ENCODE peak calls at places on chromosomes 2 and 18, in six cellular contexts. V is thoracic aorta, C is mammary epithelial cell, Y is brain microvascular endothelial cell, S is lower lobe of right lung, A is SK-N-SH. F is an unnamed sample. For H3K27me3, the result is how much of the 10 kb centered on the place peaks cover.

GRCh38 chr2:65351234-65351947 is 81.0 kb downstream of the SPRED2 start:
- DNase-seq in A (no peak), Y (peak), V (no peak), C (no peak), S (no peak), F (peak)

GRCh38 chr2:113791697-113792590 is 35.5 kb upstream of the SLC35F5 start:
- DNase-seq in V (no peak), A (no peak), S (no peak), C (peak), Y (peak), F (no peak)

GRCh38 chr18:61690418-61691138 is 202.2 kb downstream of the RNF152 start:
- DNase-seq in S (no peak), Y (no peak), A (no peak), C (no peak), V (no peak), F (no peak)

GRCh38 chr2:226985227-226985946 is 149.5 kb downstream of the RHBDD1 start:
- DNase-seq in A (peak), S (no peak), C (peak), V (no peak), Y (peak), F (peak)

GRCh38 chr2:38666578-38666926 is 638 bp downstream of the GALM start:
- DNase-seq in A (no peak), S (peak), Y (no peak), V (no peak), C (no peak), F (peak)

GRCh38 chr2:172181840-172182239 is 79.1 kb upstream of the DLX2 start:
- DNase-seq in Y (no peak), S (no peak), A (no peak), V (no peak), C (no peak), F (no peak)

GRCh38 chr2:121081701-121082100 is 203.3 kb downstream of the TFCP2L1 start:
- DNase-seq in V (no peak), S (no peak), A (no peak), Y (no peak), C (no peak), F (no peak)

GRCh38 chr2:96197541-96198255 is 10.9 kb downstream of the STARD7 start:
- DNase-seq in A (no peak), Y (peak), V (no peak), C (peak), S (no peak), F (no peak)

GRCh38 chr2:127770973-127771735 is 39.8 kb downstream of the WDR33 start:
- DNase-seq in C (peak), S (no peak), Y (peak), V (no peak), A (no peak), F (peak)

GRCh38 chr2:238224636-238225035 is 15.2 kb downstream of the HES6 start:
- DNase-seq in V (no peak), S (no peak), A (no peak), C (no peak), Y (no peak), F (no peak)

GRCh38 chr2:171266102-171266501 is 105.4 kb upstream of the TLK1 start:
- DNase-seq in C (no peak), V (no peak), Y (no peak), A (no peak), S (no peak), F (no peak)

GRCh38 chr2:217902281-217903141 is 100.3 kb downstream of the TNS1 start:
- DNase-seq in C (peak), V (peak), S (peak), Y (peak), A (no peak), F (no peak)

GRCh38 chr2:161414015-161414384 is 2.1 kb upstream of the TBR1 start:
- DNase-seq in V (no peak), S (no peak), Y (no peak), C (no peak), A (no peak), F (no peak)

GRCh38 chr18:56489901-56490300 is 148.5 kb downstream of the TXNL1 start:
- DNase-seq in S (no peak), A (no peak), V (no peak), C (no peak), Y (no peak), F (no peak)

GRCh38 chr2:72964146-72964525 is 46.8 kb downstream of the EMX1 start:
- DNase-seq in V (no peak), S (no peak), A (no peak), Y (no peak), C (no peak), F (no peak)

GRCh38 chr2:112692914-112693313 is 27.9 kb upstream of the NT5DC4 start:
- DNase-seq in Y (no peak), S (no peak), A (no peak), C (peak), V (no peak), F (no peak)

GRCh38 chr2:128416781-128417180 is 98.1 kb upstream of the HS6ST1 start:
- DNase-seq in S (no peak), A (peak), Y (no peak), C (no peak), V (no peak), F (no peak)

GRCh38 chr2:150374562-150374961 is 112.9 kb downstream of the RND3 start:
- DNase-seq in A (no peak), C (no peak), S (no peak), V (no peak), Y (no peak), F (no peak)

GRCh38 chr2:16615687-16616615 is 49.7 kb downstream of the CYRIA start:
- DNase-seq in Y (no peak), S (no peak), A (no peak), V (no peak), C (no peak), F (no peak)

GRCh38 chr2:44358498-44358897 is 2.8 kb downstream of the PREPL start:
- DNase-seq in C (peak), A (no peak), S (peak), Y (peak), V (no peak), F (no peak)

GRCh38 chr2:164714471-164714870 is 93.2 kb upstream of the GRB14 start:
- DNase-seq in A (no peak), S (no peak), V (no peak), C (no peak), Y (no peak), F (no peak)

GRCh38 chr2:189798312-189799029 is 14.2 kb downstream of the PMS1 start:
- DNase-seq in Y (peak), S (no peak), A (peak), C (peak), V (no peak), F (peak)

GRCh38 chr2:120442923-120443571 is 97.1 kb downstream of the INHBB start:
- DNase-seq in V (no peak), S (peak), Y (no peak), C (no peak), A (no peak), F (peak)

GRCh38 chr2:213119061-213119809 is 32.2 kb downstream of the IKZF2 start:
- DNase-seq in C (peak), Y (peak), S (no peak), A (no peak), V (no peak), F (no peak)

GRCh38 chr2:30583204-30583749 is 136.2 kb downstream of the LCLAT1 start:
- DNase-seq in S (no peak), A (no peak), Y (no peak), V (no peak), C (no peak), F (no peak)

GRCh38 chr2:219423656-219424378 is 5.6 kb downstream of the DES start:
- DNase-seq in V (no peak), C (no peak), Y (no peak), A (no peak), S (no peak), F (no peak)

GRCh38 chr2:178804791-178805190 is 2.4 kb downstream of the TTN start:
- DNase-seq in S (no peak), C (peak), Y (peak), A (peak), V (no peak), F (peak)

DNA sequence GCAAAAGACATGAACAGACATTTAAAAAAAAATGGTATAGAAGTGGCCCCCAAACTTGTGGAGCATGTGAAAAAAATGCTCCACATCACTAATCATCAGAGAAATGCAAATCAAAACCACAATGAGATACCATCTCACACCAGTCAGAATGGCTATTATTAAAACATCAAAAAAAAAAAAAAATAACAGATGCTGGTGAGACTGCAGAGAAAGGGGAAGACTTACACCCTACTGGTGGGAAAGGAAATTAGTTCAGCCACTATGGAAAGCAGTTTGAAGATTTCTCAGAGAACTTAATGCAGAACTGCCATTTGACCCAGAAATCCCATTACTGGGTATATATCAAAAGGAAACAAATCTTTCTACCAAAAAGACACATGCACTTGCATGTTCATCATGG is 164.8 kb downstream of the RIT2 start:
- DNase-seq in C (no peak), Y (no peak), V (no peak), S (no peak), A (no peak), F (no peak)
- H3K27ac ChIP-seq in C (no peak), Y (no peak), V (no peak), S (no peak), A (no peak), F (no peak)

GRCh38 chr2:236171213-236172201 is 3.3 kb upstream of the GBX2 start:
- DNase-seq in Y (no peak), S (no peak), C (no peak), A (peak), V (no peak), F (no peak)

GRCh38 chr2:236170678-236171212 is 2.6 kb upstream of the GBX2 start:
- DNase-seq in S (no peak), A (peak), Y (no peak), C (no peak), V (no peak), F (no peak)

GRCh38 chr2:236169151-236169721 is 1.1 kb upstream of the GBX2 start:
- DNase-seq in V (no peak), A (peak), C (no peak), S (no peak), Y (no peak), F (no peak)

GRCh38 chr2:236168110-236169067 is at the start of gene GBX2:
- DNase-seq in A (peak), Y (peak), V (no peak), C (peak), S (no peak), F (peak)

GRCh38 chr2:236169741-236170654 is 1.8 kb upstream of the GBX2 start:
- DNase-seq in Y (no peak), C (no peak), A (peak), S (no peak), V (no peak), F (no peak)
- H3K27me3 ChIP-seq in Y (under half), C (half or more), A (half or more), S (half or more), V (under half), F (half or more)

DNA sequence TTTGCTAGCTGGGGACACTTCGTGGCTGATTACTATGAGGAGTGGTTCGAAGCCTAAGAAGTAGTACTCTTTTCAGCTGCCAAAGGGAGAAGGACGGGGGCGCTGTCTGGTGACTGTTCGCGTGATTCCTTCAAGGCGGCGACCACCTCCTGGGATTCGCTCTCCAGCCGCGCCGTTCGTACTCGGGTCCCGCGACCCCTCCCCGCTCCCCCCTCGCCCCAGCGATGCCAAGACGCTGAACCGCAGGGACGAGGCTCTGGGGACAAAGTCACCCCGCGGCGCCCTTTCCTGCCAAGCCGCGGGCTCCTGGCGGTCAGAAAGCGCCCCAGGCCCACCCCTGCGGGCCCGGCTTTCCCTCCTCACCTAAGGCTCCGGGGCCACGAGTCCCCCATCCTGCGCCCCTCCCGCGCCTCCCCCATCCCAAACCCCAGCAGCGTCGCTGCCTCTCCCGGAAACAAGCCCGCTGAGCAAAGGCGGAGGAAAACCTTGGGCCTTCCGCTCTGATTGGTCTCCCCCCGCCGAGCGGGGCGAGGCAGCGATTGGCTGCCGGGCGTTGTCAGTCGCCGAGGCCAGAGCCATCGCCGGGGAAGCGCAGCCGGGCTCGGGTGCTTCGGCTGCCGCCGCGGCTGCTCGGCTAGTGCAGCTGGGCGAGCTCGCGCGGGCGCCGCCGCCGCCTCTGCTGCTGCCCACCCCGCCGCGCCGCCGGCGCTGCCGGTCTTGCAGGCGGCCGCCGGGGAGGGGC is 404.3 kb downstream of the XIRP2 start:
- DNase-seq in V (peak), Y (peak), S (peak), A (peak), C (peak), F (peak)
- TF ChIP-seq CTCF in V (peak), Y (peak), S (peak), A (peak), C (peak), F (peak)

GRCh38 chr18:50806208-50806616 is 13.6 kb downstream of the MRO start:
- DNase-seq in V (no peak), S (peak), Y (no peak), A (no peak), C (no peak), F (peak)

GRCh38 chr18:50807199-50807598 is 12.6 kb downstream of the MRO start:
- DNase-seq in C (no peak), Y (no peak), S (no peak), A (no peak), V (no peak), F (no peak)

GRCh38 chr18:50805732-50806131 is 14.1 kb downstream of the MRO start:
- DNase-seq in C (peak), V (no peak), S (no peak), Y (no peak), A (no peak), F (no peak)

GRCh38 chr18:50802133-50802532 is 17.7 kb downstream of the MRO start:
- DNase-seq in Y (no peak), V (no peak), C (peak), A (no peak), S (no peak), F (no peak)

GRCh38 chr18:50803579-50803978 is 16.2 kb downstream of the MRO start:
- DNase-seq in Y (no peak), C (no peak), S (no peak), A (no peak), V (no peak), F (no peak)
- H3K27ac ChIP-seq in Y (no peak), C (no peak), S (no peak), A (no peak), V (no peak), F (no peak)

GRCh38 chr2:85757860-85758259 is 4.1 kb downstream of the ATOH8 start:
- DNase-seq in Y (no peak), V (no peak), C (no peak), S (no peak), A (no peak), F (no peak)

GRCh38 chr2:85754313-85755095 is 713 bp downstream of the ATOH8 start:
- DNase-seq in A (peak), C (peak), S (peak), Y (no peak), V (no peak), F (peak)

GRCh38 chr2:85755122-85756027 is 1.6 kb downstream of the ATOH8 start:
- DNase-seq in A (no peak), C (no peak), Y (no peak), S (no peak), V (no peak), F (no peak)

GRCh38 chr2:85756822-85757435 is 3.1 kb downstream of the ATOH8 start:
- DNase-seq in C (no peak), S (no peak), A (no peak), Y (no peak), V (no peak), F (no peak)

DNA sequence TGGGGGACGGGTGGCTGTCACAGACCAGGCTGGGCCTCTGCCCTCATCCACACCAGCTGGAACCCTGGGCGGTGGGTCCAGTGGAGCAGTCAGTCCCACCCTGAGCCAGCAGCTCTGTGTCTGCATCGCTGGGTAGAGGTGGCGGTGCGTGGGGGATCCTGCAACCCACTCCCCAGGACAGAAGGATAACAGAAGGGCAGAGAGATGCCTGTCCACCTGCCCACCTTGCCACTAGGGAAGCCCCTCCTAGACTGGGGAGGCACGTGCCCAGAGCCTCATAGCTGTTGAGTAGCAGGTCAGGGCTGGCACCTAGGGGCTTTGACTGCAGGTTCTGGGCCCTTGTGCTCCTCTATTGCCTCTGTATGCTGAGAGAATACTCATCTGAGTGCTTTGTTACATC is 2.4 kb downstream of the ATOH8 start:
- DNase-seq in A (no peak), V (no peak), C (no peak), Y (no peak), S (no peak), F (no peak)
- H3K27me3 ChIP-seq in A (under half), V (under half), C (under half), Y (under half), S (under half), F (half or more)

DNA sequence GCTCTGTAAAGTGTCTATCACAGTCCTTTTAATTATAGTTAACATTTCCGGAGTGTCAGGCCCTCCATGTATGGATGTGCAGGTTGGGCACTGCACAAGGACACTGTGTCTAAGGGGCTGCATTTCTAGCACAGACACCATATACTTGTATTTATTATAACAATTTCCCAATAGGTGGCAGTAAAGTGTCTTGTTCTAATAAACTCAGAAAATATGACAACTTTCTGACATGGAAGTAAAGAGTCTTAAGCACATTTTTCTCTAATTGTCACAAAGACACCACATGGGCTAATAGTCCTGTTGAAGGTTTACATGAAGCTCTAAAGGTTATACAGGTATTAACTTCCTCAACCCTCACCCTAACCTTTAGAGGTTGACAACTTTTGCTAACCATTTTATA is 156.6 kb downstream of the DYSF start:
- DNase-seq in A (peak), S (no peak), V (no peak), C (peak), Y (no peak), F (no peak)
- TF ChIP-seq CTCF in A (peak), S (peak), V (peak), C (peak), Y (peak), F (peak)

GRCh38 chr2:233481368-233482142 is 85.0 kb downstream of the USP40 start:
- DNase-seq in V (no peak), A (no peak), C (no peak), Y (no peak), S (peak), F (no peak)
- H3K27ac ChIP-seq in V (no peak), A (no peak), C (no peak), Y (peak), S (peak), F (no peak)